ENCODE peak calls at places on chromosomes 4 and X, in six cellular contexts. One of them, this sample, is unnamed.

GRCh38 chrX:100409316-100410082 is 574 bp downstream of the PCDH19 start:
- DNase-seq in H1: no peak
- DNase-seq in SK-N-SH: peak
- DNase-seq in K562: no peak
- DNase-seq in HepG2: no peak
- DNase-seq in GM12878: no peak
- DNase-seq in this sample: no peak

GRCh38 chr4:152920768-152921167 is 15.4 kb upstream of the FHDC1 start:
- DNase-seq in H1: no peak
- DNase-seq in SK-N-SH: no peak
- DNase-seq in K562: no peak
- DNase-seq in HepG2: no peak
- DNase-seq in GM12878: no peak
- DNase-seq in this sample: peak

GRCh38 chr4:189090174-189090814 is 850.4 kb upstream of the FRG1 start:
- DNase-seq in H1: no peak
- DNase-seq in SK-N-SH: peak
- DNase-seq in K562: no peak
- DNase-seq in HepG2: peak
- DNase-seq in GM12878: no peak
- DNase-seq in this sample: peak

GRCh38 chrX:110321081-110321480 is 3.2 kb upstream of the AMMECR1 start:
- DNase-seq in H1: no peak
- DNase-seq in SK-N-SH: no peak
- DNase-seq in K562: no peak
- DNase-seq in HepG2: no peak
- DNase-seq in GM12878: no peak
- DNase-seq in this sample: no peak

GRCh38 chrX:30373951-30374350 is 64.8 kb upstream of the NR0B1 start:
- DNase-seq in H1: no peak
- DNase-seq in SK-N-SH: no peak
- DNase-seq in K562: no peak
- DNase-seq in HepG2: no peak
- DNase-seq in GM12878: no peak
- DNase-seq in this sample: no peak

GRCh38 chrX:50579955-50580354 is 109.3 kb upstream of the DGKK start:
- DNase-seq in H1: no peak
- DNase-seq in SK-N-SH: peak
- DNase-seq in K562: peak
- DNase-seq in HepG2: peak
- DNase-seq in GM12878: peak
- DNase-seq in this sample: peak

GRCh38 chr4:15479089-15479912 is 9.6 kb downstream of the CC2D2A start:
- DNase-seq in H1: peak
- DNase-seq in SK-N-SH: peak
- DNase-seq in K562: peak
- DNase-seq in HepG2: peak
- DNase-seq in GM12878: no peak
- DNase-seq in this sample: peak

GRCh38 chr4:4306920-4307319 is 16.9 kb downstream of the ZBTB49 start:
- DNase-seq in H1: no peak
- DNase-seq in SK-N-SH: no peak
- DNase-seq in K562: no peak
- DNase-seq in HepG2: no peak
- DNase-seq in GM12878: no peak
- DNase-seq in this sample: no peak

GRCh38 chr4:88219099-88219498 is 60.7 kb upstream of the ABCG2 start:
- DNase-seq in H1: no peak
- DNase-seq in SK-N-SH: peak
- DNase-seq in K562: peak
- DNase-seq in HepG2: peak
- DNase-seq in GM12878: no peak
- DNase-seq in this sample: peak

GRCh38 chrX:87798039-87798438 is 280.4 kb downstream of the KLHL4 start:
- DNase-seq in H1: no peak
- DNase-seq in SK-N-SH: no peak
- DNase-seq in K562: no peak
- DNase-seq in HepG2: no peak
- DNase-seq in GM12878: no peak
- DNase-seq in this sample: no peak

GRCh38 chrX:97238632-97239031 is 354.9 kb downstream of the RPA4 start:
- DNase-seq in H1: no peak
- DNase-seq in SK-N-SH: no peak
- DNase-seq in K562: no peak
- DNase-seq in HepG2: no peak
- DNase-seq in GM12878: no peak
- DNase-seq in this sample: peak

GRCh38 chrX:3711331-3711917 is 2.0 kb downstream of the PRKX start:
- DNase-seq in H1: no peak
- DNase-seq in SK-N-SH: no peak
- DNase-seq in K562: peak
- DNase-seq in HepG2: no peak
- DNase-seq in GM12878: peak
- DNase-seq in this sample: no peak

GRCh38 chr4:7753271-7753670 is 186.4 kb downstream of the AFAP1 start:
- DNase-seq in H1: no peak
- DNase-seq in SK-N-SH: no peak
- DNase-seq in K562: no peak
- DNase-seq in HepG2: no peak
- DNase-seq in GM12878: no peak
- DNase-seq in this sample: no peak

GRCh38 chr4:791866-792630 is 33.9 kb downstream of the CPLX1 start:
- DNase-seq in H1: no peak
- DNase-seq in SK-N-SH: no peak
- DNase-seq in K562: peak
- DNase-seq in HepG2: no peak
- DNase-seq in GM12878: no peak
- DNase-seq in this sample: no peak

GRCh38 chr4:94714761-94715160 is 43.0 kb upstream of the BMPR1B start:
- DNase-seq in H1: no peak
- DNase-seq in SK-N-SH: no peak
- DNase-seq in K562: no peak
- DNase-seq in HepG2: no peak
- DNase-seq in GM12878: no peak
- DNase-seq in this sample: no peak

GRCh38 chr4:144295286-144295995 is 154.9 kb upstream of the GYPA start:
- DNase-seq in H1: no peak
- DNase-seq in SK-N-SH: no peak
- DNase-seq in K562: no peak
- DNase-seq in HepG2: no peak
- DNase-seq in GM12878: no peak
- DNase-seq in this sample: no peak

GRCh38 chrX:69028006-69028760 is 137.1 kb downstream of the PJA1 start:
- DNase-seq in H1: peak
- DNase-seq in SK-N-SH: no peak
- DNase-seq in K562: no peak
- DNase-seq in HepG2: no peak
- DNase-seq in GM12878: peak
- DNase-seq in this sample: no peak

GRCh38 chr4:40349561-40350198 is 14.5 kb downstream of the CHRNA9 start:
- DNase-seq in H1: no peak
- DNase-seq in SK-N-SH: no peak
- DNase-seq in K562: no peak
- DNase-seq in HepG2: no peak
- DNase-seq in GM12878: no peak
- DNase-seq in this sample: peak

GRCh38 chrX:121581885-121582284 is 534.5 kb downstream of the GLUD2 start:
- DNase-seq in H1: no peak
- DNase-seq in SK-N-SH: no peak
- DNase-seq in K562: no peak
- DNase-seq in HepG2: no peak
- DNase-seq in GM12878: no peak
- DNase-seq in this sample: no peak

GRCh38 chr4:48370260-48371134 is 29.2 kb downstream of the SLAIN2 start:
- DNase-seq in H1: no peak
- DNase-seq in SK-N-SH: no peak
- DNase-seq in K562: no peak
- DNase-seq in HepG2: no peak
- DNase-seq in GM12878: peak
- DNase-seq in this sample: no peak

DNA sequence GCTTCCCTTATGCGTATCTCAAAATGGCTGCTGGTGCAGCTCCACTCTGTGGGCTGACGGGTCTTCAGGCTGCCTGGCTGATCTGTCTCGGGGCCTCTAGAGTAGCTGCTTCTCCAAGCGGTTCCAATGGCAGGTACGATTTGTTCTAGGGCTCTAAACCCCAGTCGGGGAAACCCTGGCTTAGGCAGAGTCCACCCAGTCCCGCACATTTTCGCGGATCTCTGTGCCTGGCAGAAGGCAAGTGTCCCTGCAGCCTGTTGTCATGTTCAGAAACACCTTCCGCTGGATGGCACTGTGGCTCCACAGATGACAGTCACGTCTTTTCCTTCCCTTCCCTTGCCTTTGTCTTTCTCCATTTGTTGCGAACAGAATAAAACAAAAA is 54.4 kb downstream of the NBDY start:
- DNase-seq in H1: no peak
- DNase-seq in SK-N-SH: peak
- DNase-seq in K562: no peak
- DNase-seq in HepG2: no peak
- DNase-seq in GM12878: peak
- DNase-seq in this sample: no peak
- TF ChIP-seq CHD2 in H1: no peak
- TF ChIP-seq CHD2 in SK-N-SH: no peak
- TF ChIP-seq CHD2 in K562: no peak
- TF ChIP-seq CHD2 in HepG2: no peak
- TF ChIP-seq CHD2 in GM12878: no peak
- TF ChIP-seq CHD2 in this sample: no peak

DNA sequence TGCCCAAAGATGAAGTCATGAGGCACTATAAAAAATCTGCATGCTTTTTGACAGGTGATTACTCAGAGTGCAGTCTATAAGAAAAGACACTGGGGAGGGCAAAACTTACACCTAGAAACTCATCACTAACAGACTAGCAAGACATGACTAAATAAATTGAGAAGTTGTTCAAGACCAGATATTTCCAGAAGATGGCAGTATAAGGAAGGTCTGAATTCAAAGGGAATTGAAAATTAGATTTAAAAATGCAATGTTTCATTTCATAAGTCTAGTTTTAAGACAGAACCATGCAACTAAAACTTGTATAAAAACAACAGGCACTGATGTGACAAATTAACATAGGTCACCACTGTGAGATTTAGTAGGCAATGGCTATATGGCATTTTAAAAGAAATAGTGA is 232.5 kb upstream of the POF1B start:
- DNase-seq in H1: no peak
- DNase-seq in SK-N-SH: peak
- DNase-seq in K562: no peak
- DNase-seq in HepG2: no peak
- DNase-seq in GM12878: no peak
- DNase-seq in this sample: peak
- TF ChIP-seq RFX5 in H1: no peak
- TF ChIP-seq RFX5 in SK-N-SH: no peak
- TF ChIP-seq RFX5 in K562: no peak
- TF ChIP-seq RFX5 in HepG2: no peak
- TF ChIP-seq RFX5 in GM12878: no peak
- TF ChIP-seq RFX5 in this sample: no peak

GRCh38 chr4:110483516-110483915 is 7.6 kb downstream of the ENPEP start:
- DNase-seq in H1: no peak
- DNase-seq in SK-N-SH: no peak
- DNase-seq in K562: no peak
- DNase-seq in HepG2: no peak
- DNase-seq in GM12878: no peak
- DNase-seq in this sample: no peak

GRCh38 chr4:110477836-110478235 is 1.9 kb downstream of the ENPEP start:
- DNase-seq in H1: no peak
- DNase-seq in SK-N-SH: no peak
- DNase-seq in K562: no peak
- DNase-seq in HepG2: no peak
- DNase-seq in GM12878: no peak
- DNase-seq in this sample: no peak

GRCh38 chr4:110480741-110481271 is 4.9 kb downstream of the ENPEP start:
- DNase-seq in H1: no peak
- DNase-seq in SK-N-SH: no peak
- DNase-seq in K562: no peak
- DNase-seq in HepG2: no peak
- DNase-seq in GM12878: no peak
- DNase-seq in this sample: no peak

GRCh38 chr4:110484029-110484428 is 8.1 kb downstream of the ENPEP start:
- DNase-seq in H1: no peak
- DNase-seq in SK-N-SH: no peak
- DNase-seq in K562: no peak
- DNase-seq in HepG2: no peak
- DNase-seq in GM12878: peak
- DNase-seq in this sample: no peak

DNA sequence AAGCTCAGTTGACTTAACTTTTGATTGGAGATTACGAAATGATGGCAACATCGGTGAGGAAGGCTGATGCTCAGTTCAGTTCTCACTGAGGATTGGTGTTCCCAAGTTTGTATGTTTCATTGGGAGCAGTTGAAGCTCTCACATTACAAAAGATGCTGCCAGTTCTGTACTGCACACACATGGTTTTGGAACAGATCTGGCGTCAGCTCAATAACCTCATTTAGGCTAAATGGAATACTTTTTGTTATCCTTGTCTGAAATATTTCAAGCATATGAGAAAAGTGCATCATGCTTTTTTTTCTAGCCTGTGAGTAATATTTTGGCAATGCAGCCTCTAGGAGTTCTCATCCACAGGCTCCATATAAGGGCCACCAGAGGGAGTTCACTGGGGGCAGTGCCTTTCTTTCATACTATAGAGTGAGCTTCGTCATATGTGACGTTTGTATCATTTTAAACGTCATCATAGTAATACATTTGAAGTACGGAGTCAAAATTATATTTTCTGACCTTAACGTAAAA is 4.1 kb downstream of the ENPEP start:
- DNase-seq in H1: no peak
- DNase-seq in SK-N-SH: no peak
- DNase-seq in K562: no peak
- DNase-seq in HepG2: no peak
- DNase-seq in GM12878: no peak
- DNase-seq in this sample: no peak
- TF ChIP-seq CTCF in H1: peak
- TF ChIP-seq CTCF in SK-N-SH: peak
- TF ChIP-seq CTCF in K562: peak
- TF ChIP-seq CTCF in HepG2: no peak
- TF ChIP-seq CTCF in GM12878: no peak
- TF ChIP-seq CTCF in this sample: no peak

DNA sequence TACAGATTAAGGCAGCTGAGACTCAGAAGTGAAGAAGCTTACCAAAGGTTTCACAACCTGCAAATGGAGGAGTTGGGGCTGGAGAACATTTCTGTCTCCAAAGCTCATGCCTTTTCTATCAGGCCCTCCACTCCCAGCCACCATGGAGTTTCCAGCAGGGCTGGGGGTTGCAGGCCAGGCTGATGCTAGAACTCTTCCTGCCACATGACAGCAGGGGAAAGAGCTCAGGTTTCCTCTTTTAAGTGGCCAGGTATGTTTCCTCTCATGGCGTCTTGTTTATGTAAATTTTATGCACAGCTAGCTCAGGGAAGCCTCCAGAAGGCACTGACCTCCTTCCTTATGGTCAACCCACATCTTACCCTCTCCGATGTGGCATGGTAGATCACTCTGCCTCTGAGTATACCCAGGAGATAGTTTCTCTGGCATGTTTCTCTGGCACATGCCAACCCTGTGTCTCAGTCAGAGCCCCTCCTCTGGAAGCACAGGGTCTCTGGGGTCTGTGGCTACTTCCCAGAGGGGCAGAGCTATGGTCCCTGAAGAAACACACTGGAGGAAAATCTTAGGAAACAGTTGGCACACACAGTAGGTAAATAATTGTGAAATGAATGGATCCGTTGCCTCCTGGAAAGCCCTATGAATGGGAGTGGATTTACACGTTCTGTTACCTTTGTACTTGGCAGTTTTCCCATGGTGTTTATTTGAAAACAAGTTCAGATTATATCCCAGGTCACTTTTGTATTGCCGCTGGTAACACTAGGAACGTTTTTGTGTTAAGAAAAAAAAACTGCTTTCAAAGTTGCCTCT is 28.9 kb downstream of the PDK3 start:
- DNase-seq in H1: no peak
- DNase-seq in SK-N-SH: no peak
- DNase-seq in K562: no peak
- DNase-seq in HepG2: peak
- DNase-seq in GM12878: no peak
- DNase-seq in this sample: no peak
- TF ChIP-seq CHD2 in H1: no peak
- TF ChIP-seq CHD2 in SK-N-SH: no peak
- TF ChIP-seq CHD2 in K562: no peak
- TF ChIP-seq CHD2 in HepG2: no peak
- TF ChIP-seq CHD2 in GM12878: no peak
- TF ChIP-seq CHD2 in this sample: no peak

This sample was measured in A549.